ENCODE peak calls at places on chromosomes 2 and 18, in eight cellular contexts. R is psoas muscle, V is stomach, P is aorta, B is upper lobe of right lung, H is Karpas-422, L is ovary, W is pancreas. N is an unnamed sample.

GRCh38 chr2:19580830-19581229 is 222.4 kb upstream of the OSR1 start:
- DNase-seq in R (no peak), V (no peak), P (no peak), B (no peak), H (no peak), L (no peak), W (no peak), N (no peak)

GRCh38 chr18:26863122-26863879 is 2.2 kb downstream of the AQP4 start:
- DNase-seq in R (peak; percentile 74), V (peak; percentile 92), P (no peak), B (peak; percentile 94), H (no peak), L (peak; percentile 58), W (peak; percentile 89), N (peak; percentile 61)

GRCh38 chr2:120245520-120245835 is 7.2 kb upstream of the RALB start:
- DNase-seq in R (no peak), V (no peak), P (no peak), B (no peak), H (no peak), L (no peak), W (peak; percentile 64), N (no peak)

GRCh38 chr2:241087420-241088268 is 14.4 kb downstream of the MTERF4 start:
- DNase-seq in R (no peak), V (no peak), P (no peak), B (no peak), H (no peak), L (no peak), W (no peak), N (no peak)

GRCh38 chr2:118668431-118669424 is 178.7 kb downstream of the EN1 start:
- DNase-seq in R (no peak), V (no peak), P (peak; percentile 61), B (no peak), H (no peak), L (no peak), W (no peak), N (no peak)

GRCh38 chr2:42835577-42836371 is 43.4 kb upstream of the HAAO start:
- DNase-seq in R (peak; percentile 61), V (no peak), P (peak; percentile 75), B (peak; percentile 29), H (no peak), L (no peak), W (no peak), N (no peak)

GRCh38 chr18:50917021-50917420 is 38.1 kb downstream of the ME2 start:
- DNase-seq in R (no peak), V (no peak), P (no peak), B (no peak), H (no peak), L (no peak), W (no peak), N (no peak)

GRCh38 chr2:152399003-152399402 is 64.0 kb downstream of the FMNL2 start:
- DNase-seq in R (no peak), V (no peak), P (peak; percentile 41), B (no peak), H (no peak), L (no peak), W (no peak), N (no peak)

GRCh38 chr2:95670167-95670566 is 78.4 kb downstream of the TRIM43 start:
- DNase-seq in R (no peak), V (no peak), P (no peak), B (no peak), H (no peak), L (no peak), W (no peak), N (no peak)

GRCh38 chr18:75124967-75125358 is 84.0 kb downstream of the PTGR3 start:
- DNase-seq in R (no peak), V (no peak), P (no peak), B (no peak), H (no peak), L (no peak), W (no peak), N (no peak)

GRCh38 chr2:139790807-139791206 is 1010.6 kb upstream of the NXPH2 start:
- DNase-seq in R (no peak), V (no peak), P (no peak), B (no peak), H (peak; percentile 67), L (no peak), W (no peak), N (no peak)

GRCh38 chr2:232348936-232349335 is 29.6 kb upstream of the ALPP start:
- DNase-seq in R (no peak), V (peak; percentile 34), P (peak; percentile 17), B (peak; percentile 63), H (no peak), L (no peak), W (peak; percentile 50), N (no peak)

GRCh38 chr2:174246944-174247381 is 1.4 kb downstream of the OLA1 start:
- DNase-seq in R (no peak), V (peak; percentile 29), P (no peak), B (no peak), H (no peak), L (no peak), W (no peak), N (no peak)
- H3K27ac ChIP-seq in R (peak overlapping the region; percentile 93), V (peak overlapping the region; percentile 85), P (no peak overlapping the region), B (no peak overlapping the region), H (no peak overlapping the region), L (no peak overlapping the region), W (peak overlapping the region; percentile 73), N (no peak overlapping the region)

GRCh38 chr2:88210132-88211004 is 40.2 kb downstream of the THNSL2 start:
- DNase-seq in R (no peak), V (no peak), P (no peak), B (no peak), H (no peak), L (no peak), W (no peak), N (no peak)
- H3K27me3 ChIP-seq in R (peaks cover 8% of the 10 kb centered on the region), V (no peaks in the 10 kb centered on the region), P (no peaks in the 10 kb centered on the region), B (no peaks in the 10 kb centered on the region), H (no peaks in the 10 kb centered on the region), L (no peaks in the 10 kb centered on the region), W (no peaks in the 10 kb centered on the region), N (no peaks in the 10 kb centered on the region)

GRCh38 chr2:236969767-236970655 is 115.7 kb upstream of the COPS8 start:
- DNase-seq in R (no peak), V (peak; percentile 25), P (no peak), B (no peak), H (no peak), L (no peak), W (no peak), N (no peak)
- H3K4me3 ChIP-seq in R (no peak overlapping the region), V (no peak overlapping the region), P (no peak overlapping the region), B (no peak overlapping the region), H (no peak overlapping the region), L (no peak overlapping the region), W (no peak overlapping the region), N (no peak overlapping the region)

GRCh38 chr2:207863345-207863744 is 93.6 kb upstream of the FZD5 start:
- DNase-seq in R (no peak), V (no peak), P (no peak), B (no peak), H (no peak), L (no peak), W (no peak), N (no peak)
- H3K27ac ChIP-seq in R (no peak overlapping the region), V (no peak overlapping the region), P (no peak overlapping the region), B (no peak overlapping the region), H (no peak overlapping the region), L (no peak overlapping the region), W (no peak overlapping the region), N (no peak overlapping the region)

GRCh38 chr2:2271471-2271941 is 59.6 kb downstream of the MYT1L start:
- DNase-seq in R (peak; percentile 30), V (no peak), P (peak; percentile 69), B (no peak), H (no peak), L (no peak), W (no peak), N (peak; percentile 26)
- H3K27me3 ChIP-seq in R (no peaks in the 10 kb centered on the region), V (no peaks in the 10 kb centered on the region), P (no peaks in the 10 kb centered on the region), B (no peaks in the 10 kb centered on the region), H (no peaks in the 10 kb centered on the region), L (no peaks in the 10 kb centered on the region), W (no peaks in the 10 kb centered on the region), N (no peaks in the 10 kb centered on the region)

DNA sequence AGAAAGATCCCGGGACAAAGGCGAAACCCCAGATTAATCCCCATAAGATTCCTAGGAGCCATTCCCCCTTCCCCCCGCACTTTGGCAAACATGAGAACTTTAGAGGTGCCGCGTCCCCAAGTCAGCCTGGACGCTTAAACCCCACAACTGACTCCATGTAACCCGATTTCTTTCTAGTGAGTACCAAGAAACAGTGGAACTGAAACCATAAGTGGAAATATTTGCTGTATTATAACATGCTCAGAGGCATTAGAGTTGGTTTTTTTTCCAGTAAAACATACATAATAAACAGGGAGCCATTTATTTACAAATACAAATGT is 10.3 kb downstream of the POU3F3 start:
- DNase-seq in R (no peak), V (no peak), P (no peak), B (no peak), H (no peak), L (no peak), W (no peak), N (no peak)
- H3K4me3 ChIP-seq in R (no peak overlapping the region), V (no peak overlapping the region), P (no peak overlapping the region), B (no peak overlapping the region), H (no peak overlapping the region), L (no peak overlapping the region), W (no peak overlapping the region), N (no peak overlapping the region)

GRCh38 chr2:100879296-100879695 is 59.4 kb downstream of the NPAS2 start:
- DNase-seq in R (no peak), V (no peak), P (no peak), B (no peak), H (no peak), L (no peak), W (no peak), N (no peak)

GRCh38 chr2:100877555-100877954 is 57.6 kb downstream of the NPAS2 start:
- DNase-seq in R (peak; percentile 31), V (peak; percentile 22), P (no peak), B (no peak), H (no peak), L (no peak), W (no peak), N (no peak)

GRCh38 chr2:100878000-100878786 is 58.3 kb downstream of the NPAS2 start:
- DNase-seq in R (peak; percentile 64), V (peak; percentile 27), P (peak; percentile 64), B (no peak), H (no peak), L (no peak), W (no peak), N (peak; percentile 43)

GRCh38 chr2:100876231-100876860 is 56.4 kb downstream of the NPAS2 start:
- DNase-seq in R (no peak), V (no peak), P (no peak), B (no peak), H (no peak), L (no peak), W (no peak), N (no peak)

DNA sequence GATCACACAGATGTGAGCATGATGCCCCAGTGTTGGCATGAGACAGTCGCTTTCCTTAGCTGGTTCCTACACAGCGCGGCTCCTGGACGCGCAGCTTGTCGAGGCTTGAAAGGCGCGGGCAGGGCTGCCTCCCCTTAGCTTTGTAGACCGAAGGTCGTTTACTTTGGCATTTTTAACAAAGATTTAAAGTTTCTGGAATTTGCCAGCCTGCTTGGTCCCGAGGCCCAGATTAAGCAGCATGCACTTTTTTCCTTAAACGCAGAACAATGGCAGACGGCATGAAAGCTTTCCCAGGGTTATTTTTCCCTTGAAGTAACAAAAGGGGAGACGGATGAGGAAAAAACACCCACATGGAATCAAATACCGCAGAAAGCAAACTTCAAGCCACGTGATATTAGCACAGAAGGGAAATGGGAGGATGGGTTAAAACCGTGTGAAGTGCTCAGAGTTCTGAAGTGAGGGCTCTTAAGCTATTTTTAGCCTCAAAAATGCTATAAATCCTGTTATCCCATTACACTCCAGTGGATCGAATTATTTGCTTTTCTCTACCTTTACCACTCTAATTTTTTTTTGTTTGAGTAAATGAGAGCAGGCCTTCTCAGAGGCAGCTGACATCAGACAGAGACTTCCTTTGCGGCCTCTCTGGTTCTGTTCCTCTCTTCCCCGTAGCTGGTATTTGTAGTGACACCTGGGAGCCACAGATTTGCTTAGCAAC is 55.7 kb downstream of the NPAS2 start:
- DNase-seq in R (no peak), V (peak; percentile 63), P (no peak), B (peak; percentile 71), H (no peak), L (no peak), W (no peak), N (no peak)
- H3K27ac ChIP-seq in R (no peak overlapping the region), V (peak overlapping the region; percentile 67), P (peak overlapping the region; percentile 65), B (peak overlapping the region; percentile 42), H (no peak overlapping the region), L (no peak overlapping the region), W (peak overlapping the region; percentile 82), N (no peak overlapping the region)